ENCODE peak calls at places on chromosomes 5 and 9, in ten cellular contexts. X is transverse colon; T is Daoy; G is naive thymus-derived CD4-positive, alpha-beta T cell; W is NCI-H1092 treated with DMSO at 0.1 percent for 48 hours; A is NCI-H748 treated with DMSO at 0.1 percent for 48 hours; O is substantia nigra; M is aorta; U is HTR-8/SVneo; I is stimulated activated CD8-positive, alpha-beta memory T cell treated with anti-CD3 and anti-CD28 coated beads, Interleukin-12 subunit alpha, Interleukin-12 subunit beta, amount 100 ng/mL, for 1 hour. Y is an unnamed sample.

GRCh38 chr5:76980518-76981144 is 27.8 kb downstream of the CRHBP start:
- DNase-seq in X (no peak), T (no peak), G (no peak), W (no peak), A (no peak), O (no peak), M (no peak), U (no peak), I (no peak), Y (no peak)

GRCh38 chr5:1175801-1176472 is 25.5 kb upstream of the SLC6A19 start:
- DNase-seq in X (no peak), T (no peak), G (no peak), W (no peak), A (no peak), O (no peak), M (peak), U (no peak), I (no peak), Y (no peak)

GRCh38 chr9:137308102-137308619 is 6.1 kb upstream of the NRARP start:
- DNase-seq in X (peak), T (peak), G (no peak), W (no peak), A (no peak), O (no peak), M (peak), U (no peak), I (no peak), Y (no peak)

GRCh38 chr5:139389701-139390638 is at the start of gene MZB1:
- DNase-seq in X (peak), T (no peak), G (no peak), W (no peak), A (no peak), O (no peak), M (peak), U (no peak), I (peak), Y (no peak)

GRCh38 chr5:125503958-125504357 is 757.5 kb upstream of the ZNF608 start:
- DNase-seq in X (no peak), T (no peak), G (no peak), W (no peak), A (no peak), O (no peak), M (no peak), U (no peak), I (no peak), Y (no peak)

GRCh38 chr5:103262422-103262871 is 3.9 kb downstream of the MACIR start:
- DNase-seq in X (no peak), T (peak), G (no peak), W (no peak), A (no peak), O (no peak), M (no peak), U (no peak), I (no peak), Y (no peak)

GRCh38 chr9:123356851-123357747 is 1.1 kb downstream of the CRB2 start:
- DNase-seq in X (no peak), T (no peak), G (no peak), W (no peak), A (no peak), O (no peak), M (no peak), U (no peak), I (no peak), Y (no peak)

GRCh38 chr9:21542780-21543179 is 60.7 kb upstream of the IFNE start:
- DNase-seq in X (no peak), T (no peak), G (no peak), W (no peak), A (no peak), O (no peak), M (no peak), U (no peak), I (no peak), Y (no peak)

GRCh38 chr9:128120061-128120740 is 7.3 kb downstream of the PTGES2 start:
- DNase-seq in X (peak), T (no peak), G (no peak), W (no peak), A (no peak), O (no peak), M (peak), U (no peak), I (no peak), Y (no peak)

GRCh38 chr5:132259061-132259851 is 1.8 kb downstream of the PDLIM4 start:
- DNase-seq in X (peak), T (peak), G (no peak), W (no peak), A (no peak), O (no peak), M (peak), U (no peak), I (no peak), Y (no peak)

GRCh38 chr9:107249131-107249533 is 33.9 kb upstream of the RAD23B start:
- DNase-seq in X (no peak), T (no peak), G (no peak), W (no peak), A (no peak), O (no peak), M (no peak), U (peak), I (no peak), Y (no peak)

GRCh38 chr9:136140966-136141365 is 22.3 kb upstream of the TMEM250 start:
- DNase-seq in X (no peak), T (no peak), G (no peak), W (no peak), A (no peak), O (no peak), M (peak), U (no peak), I (no peak), Y (no peak)

GRCh38 chr5:116574682-116575634 is at the start of gene SEMA6A:
- DNase-seq in X (peak), T (peak), G (no peak), W (peak), A (peak), O (peak), M (peak), U (peak), I (no peak), Y (peak)

GRCh38 chr9:74218374-74219063 is 278.6 kb upstream of the RORB start:
- DNase-seq in X (no peak), T (no peak), G (no peak), W (no peak), A (no peak), O (no peak), M (no peak), U (no peak), I (no peak), Y (no peak)

GRCh38 chr5:10353241-10354047 is at the start of gene MARCHF6:
- DNase-seq in X (peak), T (peak), G (peak), W (peak), A (peak), O (peak), M (peak), U (peak), I (peak), Y (peak)

Y was measured in KG1.